ENCODE peak calls at places on chromosomes 5 and 9, in ten cellular contexts. One of them, this sample, is unnamed.

GRCh38 chr5:40823459-40823858 is 11.6 kb downstream of the RPL37 start:
- DNase-seq in midbrain: no peak
- DNase-seq in fibroblast of pulmonary artery: no peak
- DNase-seq in GM20000: no peak
- DNase-seq in NCI-H1417: no peak
- DNase-seq in T-helper 2 cell: no peak
- DNase-seq in GM12865: no peak
- DNase-seq in heart left ventricle: no peak
- DNase-seq in mesothelial cell of epicardium: no peak
- DNase-seq in HEK293T: no peak
- DNase-seq in this sample: no peak

GRCh38 chr9:113524460-113524859 is 60.9 kb downstream of the RGS3 start:
- DNase-seq in GM12865: no peak
- DNase-seq in heart left ventricle: no peak
- DNase-seq in mesothelial cell of epicardium: no peak
- DNase-seq in NCI-H1417: no peak
- DNase-seq in midbrain: no peak
- DNase-seq in HEK293T: no peak
- DNase-seq in fibroblast of pulmonary artery: no peak
- DNase-seq in GM20000: no peak
- DNase-seq in T-helper 2 cell: no peak
- DNase-seq in this sample: no peak

GRCh38 chr5:36457511-36458260 is 148.7 kb upstream of the SLC1A3 start:
- DNase-seq in heart left ventricle: no peak
- DNase-seq in GM12865: no peak
- DNase-seq in GM20000: no peak
- DNase-seq in NCI-H1417: no peak
- DNase-seq in HEK293T: no peak
- DNase-seq in fibroblast of pulmonary artery: peak
- DNase-seq in mesothelial cell of epicardium: no peak
- DNase-seq in midbrain: no peak
- DNase-seq in T-helper 2 cell: no peak
- DNase-seq in this sample: no peak

GRCh38 chr9:123286324-123286723 is 17.9 kb upstream of the STRBP start:
- DNase-seq in mesothelial cell of epicardium: no peak
- DNase-seq in GM20000: no peak
- DNase-seq in fibroblast of pulmonary artery: no peak
- DNase-seq in T-helper 2 cell: no peak
- DNase-seq in HEK293T: no peak
- DNase-seq in heart left ventricle: no peak
- DNase-seq in midbrain: no peak
- DNase-seq in NCI-H1417: no peak
- DNase-seq in GM12865: no peak
- DNase-seq in this sample: no peak

GRCh38 chr5:4551034-4551433 is 589.1 kb upstream of the ADAMTS16 start:
- DNase-seq in GM20000: no peak
- DNase-seq in HEK293T: no peak
- DNase-seq in GM12865: no peak
- DNase-seq in T-helper 2 cell: no peak
- DNase-seq in NCI-H1417: no peak
- DNase-seq in fibroblast of pulmonary artery: no peak
- DNase-seq in mesothelial cell of epicardium: no peak
- DNase-seq in midbrain: no peak
- DNase-seq in heart left ventricle: no peak
- DNase-seq in this sample: no peak

GRCh38 chr5:76312783-76313182 is 90.3 kb upstream of the IQGAP2 start:
- DNase-seq in heart left ventricle: no peak
- DNase-seq in midbrain: no peak
- DNase-seq in HEK293T: no peak
- DNase-seq in GM20000: no peak
- DNase-seq in GM12865: no peak
- DNase-seq in NCI-H1417: no peak
- DNase-seq in mesothelial cell of epicardium: no peak
- DNase-seq in T-helper 2 cell: no peak
- DNase-seq in fibroblast of pulmonary artery: no peak
- DNase-seq in this sample: no peak

GRCh38 chr9:128419061-128419925 is 1.4 kb upstream of the CERCAM start:
- DNase-seq in HEK293T: peak
- DNase-seq in GM12865: no peak
- DNase-seq in fibroblast of pulmonary artery: peak
- DNase-seq in GM20000: no peak
- DNase-seq in heart left ventricle: no peak
- DNase-seq in NCI-H1417: peak
- DNase-seq in mesothelial cell of epicardium: peak
- DNase-seq in T-helper 2 cell: no peak
- DNase-seq in midbrain: no peak
- DNase-seq in this sample: no peak

GRCh38 chr9:33445389-33445881 is 2.0 kb downstream of the AQP3 start:
- DNase-seq in mesothelial cell of epicardium: no peak
- DNase-seq in midbrain: no peak
- DNase-seq in NCI-H1417: no peak
- DNase-seq in GM20000: no peak
- DNase-seq in GM12865: no peak
- DNase-seq in fibroblast of pulmonary artery: no peak
- DNase-seq in T-helper 2 cell: no peak
- DNase-seq in heart left ventricle: no peak
- DNase-seq in HEK293T: no peak
- DNase-seq in this sample: peak

GRCh38 chr5:35651002-35651756 is 33.5 kb downstream of the SPEF2 start:
- DNase-seq in HEK293T: peak
- DNase-seq in heart left ventricle: no peak
- DNase-seq in mesothelial cell of epicardium: no peak
- DNase-seq in fibroblast of pulmonary artery: peak
- DNase-seq in midbrain: peak
- DNase-seq in GM12865: peak
- DNase-seq in GM20000: peak
- DNase-seq in T-helper 2 cell: peak
- DNase-seq in NCI-H1417: peak
- DNase-seq in this sample: peak

GRCh38 chr9:86604741-86605140 is 250.5 kb upstream of the TUT7 start:
- DNase-seq in midbrain: no peak
- DNase-seq in heart left ventricle: no peak
- DNase-seq in T-helper 2 cell: no peak
- DNase-seq in fibroblast of pulmonary artery: no peak
- DNase-seq in GM12865: no peak
- DNase-seq in HEK293T: no peak
- DNase-seq in GM20000: no peak
- DNase-seq in NCI-H1417: no peak
- DNase-seq in mesothelial cell of epicardium: no peak
- DNase-seq in this sample: no peak

GRCh38 chr9:116628706-116629105 is 58.4 kb upstream of the TRIM32 start:
- DNase-seq in GM12865: no peak
- DNase-seq in midbrain: no peak
- DNase-seq in heart left ventricle: no peak
- DNase-seq in T-helper 2 cell: no peak
- DNase-seq in mesothelial cell of epicardium: no peak
- DNase-seq in fibroblast of pulmonary artery: peak
- DNase-seq in HEK293T: no peak
- DNase-seq in GM20000: no peak
- DNase-seq in NCI-H1417: no peak
- DNase-seq in this sample: no peak

GRCh38 chr5:139517683-139518564 is 35.4 kb upstream of the STING1 start:
- DNase-seq in midbrain: peak
- DNase-seq in HEK293T: peak
- DNase-seq in fibroblast of pulmonary artery: peak
- DNase-seq in GM12865: peak
- DNase-seq in mesothelial cell of epicardium: peak
- DNase-seq in GM20000: peak
- DNase-seq in NCI-H1417: peak
- DNase-seq in T-helper 2 cell: peak
- DNase-seq in heart left ventricle: peak
- DNase-seq in this sample: peak

GRCh38 chr5:60259730-60260129 is 366.2 kb upstream of the PDE4D start:
- DNase-seq in GM20000: no peak
- DNase-seq in mesothelial cell of epicardium: no peak
- DNase-seq in midbrain: no peak
- DNase-seq in HEK293T: no peak
- DNase-seq in heart left ventricle: no peak
- DNase-seq in NCI-H1417: no peak
- DNase-seq in fibroblast of pulmonary artery: no peak
- DNase-seq in T-helper 2 cell: no peak
- DNase-seq in GM12865: no peak
- DNase-seq in this sample: no peak

GRCh38 chr5:111353035-111353434 is 128.9 kb downstream of the CAMK4 start:
- DNase-seq in midbrain: no peak
- DNase-seq in fibroblast of pulmonary artery: no peak
- DNase-seq in HEK293T: no peak
- DNase-seq in GM12865: peak
- DNase-seq in T-helper 2 cell: no peak
- DNase-seq in heart left ventricle: no peak
- DNase-seq in mesothelial cell of epicardium: no peak
- DNase-seq in GM20000: no peak
- DNase-seq in NCI-H1417: no peak
- DNase-seq in this sample: no peak

GRCh38 chr9:132857601-132858342 is 20.3 kb downstream of the AK8 start:
- DNase-seq in HEK293T: no peak
- DNase-seq in midbrain: no peak
- DNase-seq in NCI-H1417: peak
- DNase-seq in GM12865: no peak
- DNase-seq in GM20000: no peak
- DNase-seq in heart left ventricle: no peak
- DNase-seq in fibroblast of pulmonary artery: peak
- DNase-seq in T-helper 2 cell: no peak
- DNase-seq in mesothelial cell of epicardium: no peak
- DNase-seq in this sample: no peak

GRCh38 chr5:17228833-17229291 is 11.4 kb downstream of the BASP1 start:
- DNase-seq in midbrain: no peak
- DNase-seq in NCI-H1417: peak
- DNase-seq in mesothelial cell of epicardium: no peak
- DNase-seq in fibroblast of pulmonary artery: peak
- DNase-seq in T-helper 2 cell: no peak
- DNase-seq in heart left ventricle: no peak
- DNase-seq in GM20000: peak
- DNase-seq in HEK293T: no peak
- DNase-seq in GM12865: peak
- DNase-seq in this sample: no peak

GRCh38 chr9:123418506-123418905 is 62.5 kb downstream of the CRB2 start:
- DNase-seq in HEK293T: no peak
- DNase-seq in NCI-H1417: no peak
- DNase-seq in heart left ventricle: no peak
- DNase-seq in fibroblast of pulmonary artery: no peak
- DNase-seq in midbrain: no peak
- DNase-seq in GM20000: no peak
- DNase-seq in mesothelial cell of epicardium: no peak
- DNase-seq in T-helper 2 cell: no peak
- DNase-seq in GM12865: no peak
- DNase-seq in this sample: peak

GRCh38 chr5:10625700-10626472 is 62.0 kb downstream of the ANKRD33B start:
- DNase-seq in midbrain: no peak
- DNase-seq in heart left ventricle: no peak
- DNase-seq in NCI-H1417: no peak
- DNase-seq in mesothelial cell of epicardium: no peak
- DNase-seq in GM12865: no peak
- DNase-seq in HEK293T: no peak
- DNase-seq in T-helper 2 cell: no peak
- DNase-seq in GM20000: no peak
- DNase-seq in fibroblast of pulmonary artery: no peak
- DNase-seq in this sample: no peak

GRCh38 chr5:170719551-170719950 is 64.0 kb upstream of the GABRP start:
- DNase-seq in mesothelial cell of epicardium: no peak
- DNase-seq in heart left ventricle: no peak
- DNase-seq in NCI-H1417: no peak
- DNase-seq in GM12865: no peak
- DNase-seq in fibroblast of pulmonary artery: no peak
- DNase-seq in T-helper 2 cell: no peak
- DNase-seq in HEK293T: no peak
- DNase-seq in midbrain: no peak
- DNase-seq in GM20000: no peak
- DNase-seq in this sample: no peak

GRCh38 chr9:137128158-137129088 is 10.5 kb upstream of the GRIN1 start:
- DNase-seq in NCI-H1417: no peak
- DNase-seq in midbrain: no peak
- DNase-seq in mesothelial cell of epicardium: no peak
- DNase-seq in T-helper 2 cell: no peak
- DNase-seq in fibroblast of pulmonary artery: no peak
- DNase-seq in HEK293T: no peak
- DNase-seq in heart left ventricle: no peak
- DNase-seq in GM12865: no peak
- DNase-seq in GM20000: no peak
- DNase-seq in this sample: peak

GRCh38 chr9:82797539-82797938 is 265.4 kb downstream of the RASEF start:
- DNase-seq in NCI-H1417: peak
- DNase-seq in T-helper 2 cell: no peak
- DNase-seq in HEK293T: no peak
- DNase-seq in heart left ventricle: peak
- DNase-seq in mesothelial cell of epicardium: no peak
- DNase-seq in midbrain: no peak
- DNase-seq in fibroblast of pulmonary artery: no peak
- DNase-seq in GM12865: no peak
- DNase-seq in GM20000: no peak
- DNase-seq in this sample: no peak

GRCh38 chr9:83070257-83070656 is 7.3 kb upstream of the RASEF start:
- DNase-seq in midbrain: no peak
- DNase-seq in fibroblast of pulmonary artery: no peak
- DNase-seq in T-helper 2 cell: no peak
- DNase-seq in heart left ventricle: no peak
- DNase-seq in GM12865: no peak
- DNase-seq in HEK293T: no peak
- DNase-seq in mesothelial cell of epicardium: no peak
- DNase-seq in NCI-H1417: no peak
- DNase-seq in GM20000: no peak
- DNase-seq in this sample: no peak

GRCh38 chr5:55829956-55830355 is 21.2 kb upstream of the IL31RA start:
- DNase-seq in GM20000: no peak
- DNase-seq in fibroblast of pulmonary artery: no peak
- DNase-seq in NCI-H1417: no peak
- DNase-seq in midbrain: no peak
- DNase-seq in T-helper 2 cell: no peak
- DNase-seq in mesothelial cell of epicardium: no peak
- DNase-seq in heart left ventricle: no peak
- DNase-seq in GM12865: peak
- DNase-seq in HEK293T: no peak
- DNase-seq in this sample: no peak

GRCh38 chr5:66406761-66407289 is 189.4 kb upstream of the MAST4 start:
- DNase-seq in GM20000: no peak
- DNase-seq in GM12865: no peak
- DNase-seq in T-helper 2 cell: no peak
- DNase-seq in fibroblast of pulmonary artery: no peak
- DNase-seq in NCI-H1417: peak
- DNase-seq in mesothelial cell of epicardium: no peak
- DNase-seq in midbrain: no peak
- DNase-seq in heart left ventricle: no peak
- DNase-seq in HEK293T: no peak
- DNase-seq in this sample: no peak

GRCh38 chr5:131221888-131222287 is 42.0 kb upstream of the CDC42SE2 start:
- DNase-seq in midbrain: no peak
- DNase-seq in NCI-H1417: no peak
- DNase-seq in mesothelial cell of epicardium: no peak
- DNase-seq in fibroblast of pulmonary artery: peak
- DNase-seq in GM12865: no peak
- DNase-seq in heart left ventricle: no peak
- DNase-seq in T-helper 2 cell: no peak
- DNase-seq in GM20000: no peak
- DNase-seq in HEK293T: no peak
- DNase-seq in this sample: no peak

GRCh38 chr9:6993531-6993930 is 235.8 kb downstream of the KDM4C start:
- DNase-seq in midbrain: no peak
- DNase-seq in GM20000: no peak
- DNase-seq in fibroblast of pulmonary artery: no peak
- DNase-seq in NCI-H1417: no peak
- DNase-seq in heart left ventricle: no peak
- DNase-seq in GM12865: no peak
- DNase-seq in HEK293T: no peak
- DNase-seq in mesothelial cell of epicardium: no peak
- DNase-seq in T-helper 2 cell: no peak
- DNase-seq in this sample: no peak

GRCh38 chr5:160438316-160439204 is 16.9 kb downstream of the PTTG1 start:
- DNase-seq in GM12865: peak
- DNase-seq in GM20000: peak
- DNase-seq in mesothelial cell of epicardium: no peak
- DNase-seq in fibroblast of pulmonary artery: peak
- DNase-seq in midbrain: peak
- DNase-seq in NCI-H1417: peak
- DNase-seq in heart left ventricle: no peak
- DNase-seq in HEK293T: peak
- DNase-seq in T-helper 2 cell: peak
- DNase-seq in this sample: peak

GRCh38 chr9:98120476-98120875 is 1.5 kb upstream of the TRIM14 start:
- DNase-seq in NCI-H1417: no peak
- DNase-seq in GM20000: no peak
- DNase-seq in HEK293T: no peak
- DNase-seq in heart left ventricle: no peak
- DNase-seq in GM12865: no peak
- DNase-seq in T-helper 2 cell: no peak
- DNase-seq in fibroblast of pulmonary artery: no peak
- DNase-seq in mesothelial cell of epicardium: no peak
- DNase-seq in midbrain: no peak
- DNase-seq in this sample: no peak

This sample was measured in activated naive CD4-positive, alpha-beta T cell treated with anti-CD3 and anti-CD28 coated beads, Interleukin-2, amount 10 ng/mL, durations not matched to agents 7 days and 5 days.